ENCODE peak calls at places on chromosomes 16 and 17, in ten cellular contexts. V is AG04449; E is Peyer's patch; W is CD4-positive, alpha-beta T cell; U is transverse colon; P is astrocyte of the spinal cord; L is kidney epithelial cell; Z is CD14-positive monocyte; M is A549; Y is pancreas. D is an unnamed sample.

GRCh38 chr17:56009795-56010715 is 143.2 kb upstream of the ANKFN1 start:
- DNase-seq in V (no peak), E (no peak), W (no peak), U (no peak), P (no peak), L (no peak), Z (no peak), M (no peak), Y (no peak), D (peak; percentile 74)

GRCh38 chr16:58345574-58346354 is 46.5 kb upstream of the GINS3 start:
- DNase-seq in V (no peak), E (no peak), W (no peak), U (no peak), P (no peak), L (no peak), Z (no peak), M (no peak), Y (no peak), D (no peak)

GRCh38 chr17:9576521-9577401 is at the start of gene CFAP52:
- DNase-seq in V (no peak), E (peak; percentile 88), W (peak; percentile 68), U (peak; percentile 80), P (peak; percentile 79), L (no peak), Z (peak; percentile 59), M (peak; percentile 75), Y (peak; percentile 81), D (peak; percentile 84)

GRCh38 chr17:77085916-77086432 is 54.8 kb upstream of the SEC14L1 start:
- DNase-seq in V (no peak), E (no peak), W (no peak), U (no peak), P (no peak), L (no peak), Z (no peak), M (no peak), Y (no peak), D (no peak)

GRCh38 chr16:88321635-88322499 is 60.9 kb upstream of the ZNF469 start:
- DNase-seq in V (no peak), E (no peak), W (no peak), U (no peak), P (no peak), L (no peak), Z (no peak), M (no peak), Y (no peak), D (no peak)

GRCh38 chr16:2751577-2752034 is 832 bp upstream of the SRRM2 start:
- DNase-seq in V (no peak), E (peak; percentile 62), W (no peak), U (peak; percentile 33), P (no peak), L (no peak), Z (no peak), M (no peak), Y (no peak), D (no peak)

GRCh38 chr17:39080416-39081179 is 70.8 kb downstream of the PLXDC1 start:
- DNase-seq in V (no peak), E (no peak), W (no peak), U (peak; percentile 18), P (no peak), L (no peak), Z (no peak), M (no peak), Y (no peak), D (peak; percentile 56)

GRCh38 chr16:54193656-54194007 is 93.0 kb downstream of the IRX3 start:
- DNase-seq in V (no peak), E (peak; percentile 58), W (peak; percentile 1), U (peak; percentile 54), P (peak; percentile 71), L (no peak), Z (peak; percentile 66), M (peak; percentile 68), Y (peak; percentile 75), D (peak; percentile 81)

GRCh38 chr17:36602924-36603384 is 1.6 kb downstream of the MRM1 start:
- DNase-seq in V (no peak), E (peak; percentile 86), W (peak; percentile 59), U (peak; percentile 68), P (peak; percentile 74), L (no peak), Z (peak; percentile 60), M (peak; percentile 81), Y (no peak), D (peak; percentile 70)

GRCh38 chr17:36600936-36601302 is 464 bp upstream of the MRM1 start:
- DNase-seq in V (no peak), E (no peak), W (peak; percentile 19), U (no peak), P (no peak), L (no peak), Z (no peak), M (peak; percentile 19), Y (no peak), D (no peak)

GRCh38 chr17:36602030-36602737 is 801 bp downstream of the MRM1 start:
- DNase-seq in V (no peak), E (peak; percentile 51), W (no peak), U (peak; percentile 32), P (no peak), L (no peak), Z (no peak), M (peak; percentile 22), Y (peak; percentile 68), D (peak; percentile 18)

GRCh38 chr17:36600477-36600876 is 906 bp upstream of the MRM1 start:
- DNase-seq in V (no peak), E (no peak), W (no peak), U (no peak), P (no peak), L (no peak), Z (no peak), M (no peak), Y (no peak), D (no peak)

DNA sequence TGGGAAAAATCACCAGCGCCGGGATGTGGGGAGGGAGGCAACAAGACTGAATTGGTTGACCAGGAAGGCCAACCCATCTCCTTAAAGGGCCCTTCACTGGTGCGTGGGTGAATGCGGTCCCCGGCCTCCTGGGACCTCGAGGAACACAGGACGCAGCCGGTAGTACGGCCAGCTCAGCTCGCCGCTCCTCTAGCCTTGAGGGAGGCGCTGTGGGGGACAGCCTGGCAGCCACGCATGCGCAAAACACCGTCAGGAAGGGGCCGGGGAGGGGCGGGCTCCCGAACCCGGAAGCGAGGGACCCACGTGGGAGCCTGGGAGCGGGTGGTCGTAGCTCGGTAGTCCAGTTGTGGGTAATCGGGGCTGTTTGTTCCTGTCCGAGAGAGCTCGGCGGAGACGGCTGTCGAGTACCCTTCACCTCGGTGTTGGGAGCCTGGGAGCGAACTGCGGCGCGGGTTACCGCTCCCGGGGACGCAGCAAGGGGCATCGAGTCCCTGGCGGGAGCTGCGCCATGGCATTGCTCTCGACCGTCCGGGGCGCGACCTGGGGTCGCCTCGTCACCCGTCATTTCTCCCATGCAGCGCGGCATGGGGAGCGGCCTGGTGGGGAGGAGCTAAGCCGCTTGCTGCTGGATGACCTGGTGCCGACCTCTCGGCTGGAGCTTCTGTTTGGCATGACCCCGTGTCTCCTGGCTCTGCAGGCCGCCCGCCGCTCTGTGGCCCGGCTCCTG is at the start of gene MRM1:
- DNase-seq in V (peak; percentile 46), E (peak; percentile 97), W (peak; percentile 86), U (peak; percentile 95), P (peak; percentile 91), L (peak; percentile 69), Z (peak; percentile 92), M (peak; percentile 96), Y (peak; percentile 98), D (peak; percentile 94)
- TF ChIP-seq CTCF in V (peak; percentile 38), E (no peak), W (no peak), U (peak; percentile 32), P (peak; percentile 25), L (peak; percentile 21), Z (no peak), M (peak; percentile 33), Y (no peak), D (peak; percentile 24)

GRCh38 chr16:50326264-50326663 is 42.5 kb downstream of the BRD7 start:
- DNase-seq in V (no peak), E (no peak), W (no peak), U (no peak), P (no peak), L (no peak), Z (no peak), M (no peak), Y (no peak), D (no peak)

GRCh38 chr16:50323335-50324011 is 45.3 kb downstream of the BRD7 start:
- DNase-seq in V (no peak), E (no peak), W (no peak), U (no peak), P (peak; percentile 38), L (no peak), Z (no peak), M (peak; percentile 69), Y (no peak), D (no peak)

GRCh38 chr16:50329446-50330189 is 39.2 kb downstream of the BRD7 start:
- DNase-seq in V (no peak), E (no peak), W (no peak), U (no peak), P (no peak), L (no peak), Z (no peak), M (no peak), Y (no peak), D (no peak)

GRCh38 chr16:50324345-50324744 is 44.4 kb downstream of the BRD7 start:
- DNase-seq in V (no peak), E (no peak), W (no peak), U (no peak), P (no peak), L (no peak), Z (no peak), M (no peak), Y (no peak), D (no peak)

GRCh38 chr16:50326835-50327465 is 41.8 kb downstream of the BRD7 start:
- DNase-seq in V (no peak), E (peak; percentile 70), W (peak; percentile 62), U (no peak), P (peak; percentile 42), L (no peak), Z (no peak), M (peak; percentile 58), Y (no peak), D (peak; percentile 48)
- TF ChIP-seq CTCF in V (peak; percentile 48), E (peak; percentile 53), W (peak; percentile 83), U (peak; percentile 31), P (peak; percentile 66), L (peak; percentile 51), Z (peak; percentile 64), M (peak; percentile 46), Y (no peak), D (peak; percentile 54)

DNA sequence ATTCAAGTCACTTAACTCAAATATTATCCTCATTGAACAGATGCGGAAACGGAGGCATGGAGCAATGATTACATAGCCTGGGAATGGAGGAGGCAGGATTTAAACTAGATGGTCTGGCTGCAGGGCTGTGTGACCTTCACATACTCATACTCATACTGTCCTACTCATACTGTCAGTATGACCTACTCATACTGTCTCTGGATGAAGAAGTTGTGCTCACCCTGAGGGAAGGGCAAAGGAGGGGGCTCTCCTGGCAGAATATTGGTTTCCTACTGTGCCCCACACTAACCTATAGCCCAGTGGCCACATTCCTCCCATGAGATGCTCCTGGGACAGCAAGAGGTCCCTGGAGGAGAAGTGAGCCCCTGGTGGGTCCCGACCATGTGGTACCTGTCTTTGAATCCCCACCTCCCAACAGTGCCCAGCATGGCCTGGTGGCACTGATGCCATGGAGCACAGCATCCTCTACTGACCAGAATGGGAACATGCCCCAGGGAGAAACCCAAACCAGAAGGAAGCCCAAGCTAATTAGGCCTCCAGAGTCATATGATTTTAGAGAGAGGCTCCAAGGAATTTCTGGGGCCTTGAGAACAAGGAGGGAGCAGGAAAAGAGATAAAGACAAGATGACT is 197.3 kb upstream of the SDK2 start:
- DNase-seq in V (no peak), E (no peak), W (peak; percentile 11), U (peak; percentile 14), P (no peak), L (no peak), Z (no peak), M (peak; percentile 60), Y (no peak), D (peak; percentile 42)
- TF ChIP-seq CTCF in V (no peak), E (peak; percentile 48), W (peak; percentile 71), U (peak; percentile 58), P (peak; percentile 39), L (peak; percentile 41), Z (peak; percentile 25), M (peak; percentile 78), Y (no peak), D (peak; percentile 72)

GRCh38 chr16:77059441-77059840 is 131.5 kb upstream of the MON1B start:
- DNase-seq in V (no peak), E (no peak), W (no peak), U (no peak), P (no peak), L (no peak), Z (no peak), M (no peak), Y (no peak), D (peak; percentile 17)
- TF ChIP-seq CTCF in V (no peak), E (no peak), W (no peak), U (no peak), P (no peak), L (no peak), Z (no peak), M (no peak), Y (no peak), D (no peak)

D was measured in cardiac muscle cell.